ENCODE peak calls at places on chromosomes 12 and 14, in six cellular contexts. V is HepG2, R is K562, U is HCT116, Z is H1, P is GM12878. S is an unnamed sample.

GRCh38 chr12:5565933-5566632 is 134.2 kb downstream of the NTF3 start:
- DNase-seq in V (no peak), R (no peak), U (no peak), Z (peak), P (no peak), S (no peak)

GRCh38 chr12:130335517-130336392 is 1.9 kb upstream of the PIWIL1 start:
- DNase-seq in V (peak), R (peak), U (peak), Z (peak), P (peak), S (peak)

GRCh38 chr14:100141133-100141497 is 18.3 kb downstream of the DEGS2 start:
- DNase-seq in V (no peak), R (no peak), U (no peak), Z (no peak), P (no peak), S (no peak)

GRCh38 chr12:116979109-116979508 is 68.4 kb downstream of the FBXW8 start:
- DNase-seq in V (no peak), R (no peak), U (no peak), Z (no peak), P (no peak), S (peak)

GRCh38 chr12:69027411-69027811 is 94.4 kb upstream of the CPM start:
- DNase-seq in V (no peak), R (no peak), U (no peak), Z (no peak), P (no peak), S (no peak)

GRCh38 chr14:69996197-69996596 is 117.0 kb downstream of the SMOC1 start:
- DNase-seq in V (no peak), R (no peak), U (no peak), Z (no peak), P (no peak), S (no peak)

GRCh38 chr12:78248321-78248720 is 417.6 kb downstream of the NAV3 start:
- DNase-seq in V (no peak), R (no peak), U (no peak), Z (no peak), P (no peak), S (no peak)

GRCh38 chr14:75401356-75401755 is 26.5 kb upstream of the JDP2 start:
- DNase-seq in V (no peak), R (no peak), U (no peak), Z (no peak), P (no peak), S (no peak)

GRCh38 chr14:24952851-24953666 is 96.9 kb downstream of the STXBP6 start:
- DNase-seq in V (peak), R (peak), U (no peak), Z (no peak), P (no peak), S (peak)

GRCh38 chr12:6917491-6918231 is 3.3 kb downstream of the ENO2 start:
- DNase-seq in V (no peak), R (no peak), U (no peak), Z (no peak), P (no peak), S (no peak)

GRCh38 chr14:35403085-35403396 is 1.5 kb downstream of the NFKBIA start:
- DNase-seq in V (no peak), R (no peak), U (no peak), Z (no peak), P (no peak), S (no peak)

GRCh38 chr14:68210729-68211299 is 391.2 kb downstream of the RAD51B start:
- DNase-seq in V (peak), R (peak), U (no peak), Z (no peak), P (peak), S (no peak)

GRCh38 chr12:117926391-117926899 is 42.3 kb downstream of the KSR2 start:
- DNase-seq in V (no peak), R (no peak), U (no peak), Z (no peak), P (no peak), S (no peak)

GRCh38 chr12:1668833-1669543 is 21.9 kb upstream of the ADIPOR2 start:
- DNase-seq in V (peak), R (peak), U (no peak), Z (no peak), P (no peak), S (no peak)

GRCh38 chr12:25960926-25961325 is 2.4 kb downstream of the RASSF8 start:
- DNase-seq in V (no peak), R (no peak), U (no peak), Z (no peak), P (no peak), S (no peak)

GRCh38 chr12:50723870-50724269 is 40.0 kb upstream of the ATF1 start:
- DNase-seq in V (no peak), R (no peak), U (no peak), Z (no peak), P (no peak), S (no peak)

GRCh38 chr12:34394211-34395055 is 372.1 kb downstream of the ALG10 start:
- DNase-seq in V (no peak), R (no peak), U (no peak), Z (peak), P (no peak), S (peak)

GRCh38 chr14:36161781-36162180 is 14.7 kb downstream of the PTCSC3 start:
- DNase-seq in V (no peak), R (no peak), U (no peak), Z (peak), P (no peak), S (no peak)

GRCh38 chr12:100024974-100025555 is 40.3 kb upstream of the ANKS1B start:
- DNase-seq in V (no peak), R (no peak), U (no peak), Z (no peak), P (no peak), S (no peak)

GRCh38 chr12:100026241-100026640 is 41.5 kb upstream of the ANKS1B start:
- DNase-seq in V (no peak), R (no peak), U (no peak), Z (no peak), P (no peak), S (no peak)

GRCh38 chr12:100017056-100017455 is 32.3 kb upstream of the ANKS1B start:
- DNase-seq in V (no peak), R (no peak), U (no peak), Z (no peak), P (no peak), S (no peak)

GRCh38 chr12:100020370-100020769 is 35.6 kb upstream of the ANKS1B start:
- DNase-seq in V (no peak), R (no peak), U (no peak), Z (no peak), P (no peak), S (no peak)
- TF ChIP-seq SIN3A in V (no peak), R (no peak), U (no peak), Z (no peak), P (no peak), S (no peak)

GRCh38 chr12:93101367-93101766 is 172.3 kb upstream of the EEA1 start:
- DNase-seq in V (no peak), R (no peak), U (no peak), Z (no peak), P (no peak), S (no peak)

GRCh38 chr12:93104535-93104934 is 175.4 kb upstream of the EEA1 start:
- DNase-seq in V (no peak), R (no peak), U (no peak), Z (no peak), P (no peak), S (no peak)

GRCh38 chr12:93102289-93102688 is 173.2 kb upstream of the EEA1 start:
- DNase-seq in V (no peak), R (no peak), U (no peak), Z (no peak), P (no peak), S (no peak)

GRCh38 chr12:93103154-93103553 is 174.1 kb upstream of the EEA1 start:
- DNase-seq in V (no peak), R (no peak), U (no peak), Z (no peak), P (no peak), S (no peak)

DNA sequence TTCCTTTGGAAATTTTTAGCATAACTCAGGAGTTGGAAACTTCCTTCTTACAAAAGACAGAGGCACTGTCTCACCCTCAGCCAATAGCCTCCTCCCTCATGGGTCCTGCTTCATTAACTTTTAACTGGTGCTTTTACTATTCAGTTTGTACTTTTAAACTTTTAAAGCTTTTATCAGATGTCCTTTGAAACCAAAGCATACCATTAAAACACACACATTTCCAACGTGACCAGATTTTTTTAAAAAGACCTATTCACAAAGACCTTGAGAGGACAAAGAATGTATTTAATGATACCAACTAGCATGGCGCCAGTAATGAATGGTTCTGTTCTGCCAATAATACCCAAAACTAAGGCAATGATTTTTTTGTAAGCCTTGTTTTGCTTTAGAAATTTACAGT is 173.6 kb upstream of the EEA1 start:
- DNase-seq in V (peak), R (no peak), U (no peak), Z (no peak), P (no peak), S (no peak)
- H3K4me2 ChIP-seq in V (peak), R (no peak), U (no peak), Z (no peak), P (no peak), S (no peak)

GRCh38 chr14:86153480-86153879 is 623.5 kb downstream of the FLRT2 start:
- DNase-seq in V (no peak), R (no peak), U (no peak), Z (no peak), P (no peak), S (no peak)
- H3K4me3 ChIP-seq in V (no peak), R (no peak), U (no peak), Z (no peak), P (no peak), S (no peak)

DNA sequence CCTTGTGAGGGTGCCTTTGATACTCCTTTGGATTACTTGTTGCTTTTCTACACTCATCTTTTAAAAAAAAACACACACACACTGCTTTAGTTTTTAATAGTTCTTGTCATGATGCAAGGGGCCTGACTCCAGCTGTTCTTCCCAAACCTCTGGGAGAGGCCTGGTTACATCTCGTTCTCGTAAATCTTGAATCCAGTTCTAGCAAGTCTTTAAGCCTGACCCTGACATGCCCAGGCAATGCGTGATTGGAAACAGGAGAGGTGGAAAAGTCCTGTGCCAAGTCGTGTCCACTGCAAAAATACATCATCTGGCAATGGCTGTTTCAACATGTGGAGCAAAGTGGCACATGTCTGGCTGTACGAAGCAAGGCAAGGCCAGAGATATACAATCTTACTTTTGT is 356.7 kb upstream of the DDHD1 start:
- DNase-seq in V (no peak), R (no peak), U (no peak), Z (no peak), P (no peak), S (no peak)
- TF ChIP-seq SIN3A in V (no peak), R (no peak), U (no peak), Z (no peak), P (no peak), S (no peak)

DNA sequence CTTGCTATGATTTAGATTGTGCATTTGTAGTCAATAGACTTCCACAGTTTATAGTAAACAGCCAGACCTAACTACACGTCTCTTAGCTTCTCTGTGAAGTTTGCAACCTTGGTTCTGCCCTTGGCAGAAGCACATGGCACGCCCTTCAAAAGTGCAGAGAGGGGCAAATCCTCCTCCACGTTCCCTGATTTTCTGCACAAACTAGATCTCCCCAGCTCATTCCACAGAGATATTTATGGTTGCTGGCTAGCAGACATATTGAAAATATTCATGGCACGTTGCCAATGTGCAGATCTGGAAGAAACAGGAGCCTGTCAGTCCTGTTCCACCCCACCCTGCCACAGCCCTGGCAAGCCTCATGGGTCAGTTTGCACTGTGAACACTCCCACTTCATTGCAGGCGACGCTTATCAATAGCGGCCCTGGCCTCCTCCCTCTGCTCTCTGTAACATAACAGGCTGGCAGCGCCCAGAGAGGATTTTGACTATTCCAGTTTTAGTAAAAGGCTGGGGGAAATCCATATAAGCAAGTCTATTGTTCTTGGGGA is 6.5 kb upstream of the LGALS3 start:
- DNase-seq in V (peak), R (peak), U (no peak), Z (no peak), P (no peak), S (peak)
- H3K4me2 ChIP-seq in V (peak), R (no peak), U (peak), Z (no peak), P (no peak), S (peak)

GRCh38 chr12:98334768-98335167 is 180.6 kb upstream of the TMPO start:
- DNase-seq in V (no peak), R (no peak), U (no peak), Z (no peak), P (no peak), S (no peak)
- H3K4me3 ChIP-seq in V (no peak), R (no peak), U (no peak), Z (no peak), P (no peak), S (no peak)

GRCh38 chr12:31370645-31371620 is 45.0 kb upstream of the SINHCAF start:
- DNase-seq in V (peak), R (no peak), U (no peak), Z (peak), P (no peak), S (no peak)
- TF ChIP-seq SIN3A in V (no peak), R (no peak), U (no peak), Z (no peak), P (no peak), S (no peak)

DNA sequence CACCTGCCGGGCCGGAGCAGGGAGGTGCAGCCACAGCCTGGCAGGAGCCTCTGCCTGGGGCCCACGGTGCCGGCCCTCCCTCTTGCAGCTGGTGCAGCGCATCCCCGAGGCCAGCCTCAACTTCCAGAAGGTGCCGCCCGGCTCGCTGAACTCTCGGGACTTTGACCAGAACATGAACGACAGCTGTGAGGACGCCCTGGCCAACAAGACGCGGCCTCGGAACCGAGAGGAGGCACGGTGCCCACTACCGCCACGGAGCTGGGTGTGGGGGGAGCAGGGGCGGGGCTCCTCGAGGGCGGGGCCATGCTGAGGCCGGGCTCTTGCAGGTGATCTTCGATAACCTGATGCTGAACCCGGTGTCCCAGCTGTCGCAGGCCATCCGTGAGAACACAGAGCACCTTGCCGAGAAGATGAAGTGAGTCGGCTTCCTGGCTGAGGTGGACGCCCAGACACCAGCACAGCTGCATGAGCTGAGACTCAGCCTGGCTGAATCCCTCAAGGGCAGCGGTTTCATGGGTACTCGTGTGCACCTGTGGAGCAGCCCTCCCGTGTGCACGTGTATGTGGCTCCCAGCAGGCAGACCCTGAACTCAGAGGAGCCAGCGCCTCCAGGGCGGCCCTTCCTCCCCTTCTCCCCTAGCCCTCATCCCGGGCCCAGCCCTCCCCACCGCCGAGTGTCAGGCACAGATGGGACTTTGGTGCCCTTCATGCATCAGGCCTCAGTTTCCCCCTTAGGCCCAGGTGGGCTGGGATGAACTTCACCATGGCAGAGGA is 28.6 kb downstream of the CEP170B start:
- DNase-seq in V (no peak), R (peak), U (no peak), Z (peak), P (no peak), S (no peak)
- H3K4me2 ChIP-seq in V (no peak), R (no peak), U (no peak), Z (no peak), P (no peak), S (no peak)